ENCODE peak calls at places on chromosomes 11 and 22, in five cellular contexts. U is activated CD4-positive, alpha-beta T cell treated with anti-CD3 and anti-CD28 coated beads, Interleukin-2, amount 10 ng/mL, durations not matched to agents 24 days and 14 days; A is brain microvascular endothelial cell; V is NCI-H2081; H is EH. Z is an unnamed sample.

GRCh38 chr11:414333-414857 is 404 bp downstream of the SIGIRR start:
- DNase-seq in U (no peak), A (no peak), V (no peak), H (no peak), Z (no peak)

GRCh38 chr22:27133951-27134664 is 476.7 kb downstream of the MIAT start:
- DNase-seq in U (no peak), A (peak; percentile 93), V (no peak), H (peak; percentile 87), Z (peak; percentile 90)

GRCh38 chr11:10770626-10771254 is 19.7 kb downstream of the CTR9 start:
- DNase-seq in U (peak; percentile 73), A (peak; percentile 50), V (no peak), H (peak; percentile 64), Z (peak; percentile 45)

GRCh38 chr11:94325681-94326080 is 21.3 kb downstream of the IZUMO1R start:
- DNase-seq in U (peak; percentile 89), A (peak; percentile 14), V (no peak), H (peak; percentile 34), Z (peak; percentile 25)

GRCh38 chr22:35739642-35740041 is 22.0 kb downstream of the APOL5 start:
- DNase-seq in U (no peak), A (no peak), V (no peak), H (peak; percentile 18), Z (no peak)

GRCh38 chr22:40232624-40233023 is 54.9 kb downstream of the TNRC6B start:
- DNase-seq in U (no peak), A (no peak), V (no peak), H (no peak), Z (no peak)

GRCh38 chr11:10996678-10997077 is 138.8 kb upstream of the ZBED5 start:
- DNase-seq in U (no peak), A (no peak), V (no peak), H (no peak), Z (no peak)

GRCh38 chr22:31652129-31652528 is 9.9 kb downstream of the PISD start:
- DNase-seq in U (no peak), A (no peak), V (no peak), H (no peak), Z (no peak)

GRCh38 chr11:129747161-129747560 is 68.5 kb upstream of the TMEM45B start:
- DNase-seq in U (no peak), A (no peak), V (no peak), H (peak; percentile 4), Z (no peak)

GRCh38 chr11:80414766-80415165 is 973.9 kb upstream of the TENM4 start:
- DNase-seq in U (no peak), A (peak; percentile 61), V (no peak), H (no peak), Z (peak; percentile 66)